ENCODE peak calls at places on chromosomes 3 and 15, in four cellular contexts. D, G, W and Z are unnamed samples.

GRCh38 chr3:87336761-87337160 is 60.4 kb upstream of the POU1F1 start:
- DNase-seq in D (no peak), G (no peak), W (no peak), Z (no peak)

GRCh38 chr15:53559364-53560253 is 199.9 kb downstream of the WDR72 start:
- DNase-seq in D (no peak), G (no peak), W (no peak), Z (no peak)

GRCh38 chr15:52256930-52257733 is 38.5 kb downstream of the MYO5C start:
- DNase-seq in D (no peak), G (no peak), W (no peak), Z (no peak)

GRCh38 chr3:179819379-179819778 is 166.5 kb downstream of the USP13 start:
- DNase-seq in D (no peak), G (no peak), W (no peak), Z (no peak)

GRCh38 chr3:29605845-29606244 is 325.0 kb downstream of the RBMS3 start:
- DNase-seq in D (no peak), G (no peak), W (no peak), Z (no peak)

GRCh38 chr3:48660800-48661400 is 1.8 kb downstream of the CELSR3 start:
- DNase-seq in D (no peak), G (no peak), W (no peak), Z (no peak)

GRCh38 chr3:80668600-80669281 is 900.9 kb upstream of the ROBO1 start:
- DNase-seq in D (no peak), G (no peak), W (no peak), Z (no peak)

GRCh38 chr3:73808862-73809509 is 184.2 kb upstream of the PDZRN3 start:
- DNase-seq in D (peak), G (no peak), W (no peak), Z (no peak)

GRCh38 chr15:70401709-70402108 is 304.0 kb upstream of the TLE3 start:
- DNase-seq in D (no peak), G (peak), W (no peak), Z (no peak)

GRCh38 chr3:71532639-71533395 is 50.7 kb downstream of the FOXP1 start:
- DNase-seq in D (no peak), G (no peak), W (no peak), Z (no peak)

GRCh38 chr3:65142476-65142875 is 454.7 kb upstream of the ADAMTS9 start:
- DNase-seq in D (no peak), G (no peak), W (no peak), Z (no peak)

GRCh38 chr3:126990890-126991289 is 8.0 kb downstream of the PLXNA1 start:
- DNase-seq in D (no peak), G (no peak), W (no peak), Z (no peak)

GRCh38 chr3:189172668-189173419 is 1.1 kb downstream of the TPRG1 start:
- DNase-seq in D (no peak), G (no peak), W (no peak), Z (no peak)

GRCh38 chr3:129000742-129001100 is 383 bp upstream of the EFCC1 start:
- DNase-seq in D (no peak), G (peak), W (no peak), Z (no peak)

GRCh38 chr15:70596354-70597055 is 166.9 kb downstream of the UACA start:
- DNase-seq in D (no peak), G (no peak), W (peak), Z (no peak)

GRCh38 chr15:75861750-75862402 is 18.6 kb downstream of the UBE2Q2 start:
- DNase-seq in D (no peak), G (no peak), W (no peak), Z (no peak)

GRCh38 chr3:117285721-117286120 is 576.1 kb downstream of the TUSC7 start:
- DNase-seq in D (no peak), G (no peak), W (no peak), Z (no peak)

GRCh38 chr3:154835638-154836037 is 244.5 kb upstream of the MME start:
- DNase-seq in D (no peak), G (no peak), W (no peak), Z (no peak)

GRCh38 chr3:134239538-134239937 is 11.1 kb downstream of the RYK start:
- DNase-seq in D (no peak), G (no peak), W (no peak), Z (no peak)

GRCh38 chr3:36591959-36592358 is 172.4 kb downstream of the DCLK3 start:
- DNase-seq in D (no peak), G (no peak), W (no peak), Z (no peak)

GRCh38 chr3:107966261-107966660 is 124.6 kb downstream of the CD47 start:
- DNase-seq in D (no peak), G (no peak), W (no peak), Z (no peak)

GRCh38 chr3:167733961-167734497 is 663 bp downstream of the PDCD10 start:
- DNase-seq in D (no peak), G (no peak), W (no peak), Z (no peak)

GRCh38 chr3:146390967-146391366 is 78.4 kb downstream of the PLSCR2 start:
- DNase-seq in D (no peak), G (no peak), W (no peak), Z (no peak)

DNA sequence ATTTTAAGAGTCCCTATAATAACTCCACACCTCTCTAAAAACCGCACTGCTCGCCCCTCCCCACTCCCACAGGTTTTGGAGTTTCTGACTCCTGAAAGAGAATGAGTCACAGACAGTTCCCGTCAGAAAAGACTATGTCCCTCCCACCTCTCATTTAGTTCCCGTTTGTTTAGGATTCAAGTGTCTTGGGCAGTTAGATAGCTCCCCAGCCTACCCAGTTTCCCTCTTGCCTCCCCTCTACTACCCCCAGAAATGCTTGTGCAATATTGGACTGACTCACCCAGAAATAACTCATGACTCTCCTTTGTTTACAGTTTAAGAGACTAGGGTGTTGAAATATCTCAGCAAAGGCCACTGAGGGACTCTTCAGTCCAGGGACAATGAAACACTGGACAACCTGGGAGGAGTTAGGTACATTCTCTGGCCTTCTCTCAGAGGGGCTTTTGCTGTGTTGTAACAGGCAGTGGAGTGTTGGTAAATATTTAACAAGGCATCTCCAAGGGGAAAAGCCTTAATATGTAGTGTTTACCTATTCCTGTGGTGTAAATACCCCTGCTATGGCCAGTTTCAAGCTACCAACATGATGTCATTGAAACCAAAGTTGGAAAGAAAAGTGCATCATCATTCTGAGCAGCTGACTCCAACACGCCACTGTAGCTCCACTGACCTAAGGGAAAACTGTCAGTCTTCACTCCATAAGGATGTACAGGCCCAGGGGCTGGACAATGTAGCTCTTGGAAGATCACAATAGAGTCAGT is 96.1 kb upstream of the CHD2 start:
- DNase-seq in D (peak), G (peak), W (peak), Z (peak)
- TF ChIP-seq EP300 in D (peak), G (peak), W (peak), Z (peak)

DNA sequence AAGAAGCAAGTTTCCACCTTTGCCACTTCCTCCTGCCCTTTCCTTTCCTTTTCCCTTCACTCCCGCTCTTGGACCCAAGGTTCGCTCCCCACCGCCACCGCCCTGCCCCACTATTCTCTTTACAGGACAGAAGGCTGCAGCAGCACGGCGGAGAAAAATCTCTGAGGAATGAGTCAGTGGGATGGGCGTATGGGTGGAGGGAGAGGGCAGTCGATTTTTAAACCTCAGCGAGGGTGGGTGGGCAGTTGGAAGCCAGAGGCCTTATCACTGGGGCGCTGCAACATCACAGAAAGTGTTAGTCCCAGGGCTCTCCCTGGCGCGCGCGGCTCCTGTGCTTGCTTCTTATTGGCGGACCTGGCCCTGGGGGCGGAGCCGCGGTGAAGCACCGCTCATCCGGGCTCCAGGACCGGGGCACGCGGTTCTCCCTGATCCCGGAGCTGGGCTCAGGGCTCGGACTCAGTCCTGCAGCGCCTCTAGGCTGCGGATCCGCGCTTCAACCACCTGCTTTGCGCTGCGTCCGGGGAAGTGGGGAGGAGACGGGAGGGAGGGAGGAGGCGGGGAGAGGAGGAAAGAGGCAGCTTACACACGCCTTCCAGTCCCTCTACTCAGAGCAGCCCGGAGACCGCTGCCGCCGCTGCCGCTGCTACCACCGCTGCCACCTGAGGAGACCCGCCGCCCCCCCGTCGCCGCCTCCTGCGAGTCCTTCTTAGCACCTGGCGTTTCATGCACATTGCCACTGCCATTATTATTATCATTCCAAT is at the start of gene ALCAM:
- DNase-seq in D (peak), G (peak), W (peak), Z (peak)
- TF ChIP-seq POLR2A in D (no peak), G (peak), W (peak), Z (no peak)

GRCh38 chr15:66700802-66701421 is 1.1 kb upstream of the SMAD6 start:
- DNase-seq in D (peak), G (peak), W (peak), Z (peak)
- TF ChIP-seq EP300 in D (no peak), G (no peak), W (no peak), Z (no peak)

DNA sequence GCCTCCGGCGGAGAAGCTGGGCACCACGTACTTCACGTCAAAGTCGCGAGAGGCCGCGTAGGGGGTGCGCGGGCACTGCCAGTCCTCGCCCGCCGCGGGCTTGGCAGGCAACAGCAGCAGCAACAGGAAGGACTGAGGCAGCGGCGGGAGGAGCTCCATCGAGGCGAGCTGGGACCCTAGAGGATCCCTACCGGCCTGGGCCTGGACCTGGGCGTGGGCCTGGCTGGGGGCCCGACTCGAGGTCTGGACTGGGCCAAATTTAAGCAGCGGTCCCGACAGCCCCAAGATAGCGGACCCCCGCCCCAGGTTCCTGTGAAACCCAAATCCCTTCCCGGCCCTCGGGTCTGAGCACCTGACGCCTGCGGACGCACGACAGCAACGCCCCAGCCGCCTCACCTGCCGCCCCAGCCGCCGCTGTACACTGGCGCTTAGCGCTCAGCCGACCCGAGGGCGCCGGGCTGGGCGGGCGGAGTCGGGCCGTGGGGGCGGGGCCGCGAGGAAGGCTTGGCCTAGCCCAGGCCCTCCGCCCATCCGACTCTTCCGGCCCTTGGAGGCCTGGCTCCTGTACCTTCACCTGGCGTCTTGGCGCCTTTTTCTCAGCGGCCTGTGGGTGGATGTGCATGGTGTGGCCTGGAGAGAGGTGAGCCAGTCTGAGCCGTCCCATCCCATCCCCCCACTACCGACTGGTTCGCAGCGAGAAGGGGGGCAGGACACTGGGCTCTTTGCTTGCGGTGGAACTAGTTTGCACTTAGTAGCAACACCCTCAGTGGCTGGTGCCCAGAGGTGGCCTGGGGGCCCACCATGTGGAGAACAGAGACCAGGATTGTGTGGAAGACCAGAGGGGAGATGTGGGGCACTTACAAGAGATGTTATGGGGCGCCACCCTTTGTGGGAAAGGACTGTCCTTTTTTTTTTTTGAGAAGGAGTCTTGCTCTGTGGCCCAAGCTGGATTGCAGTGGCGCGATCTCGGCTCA is at the start of gene MST1R:
- DNase-seq in D (peak), G (peak), W (peak), Z (peak)
- TF ChIP-seq POLR2A in D (no peak), G (no peak), W (peak), Z (no peak)